ENCODE peak calls at places on chromosome 13, in six cellular contexts. M is lower lobe of right lung; C is naive thymus-derived CD8-positive, alpha-beta T cell; S is CD8-positive, alpha-beta T cell; D is HCT116; N is activated T-helper 17 cell treated with anti-CD3 and anti-CD28 coated beads, Interleukin-2, amount 50 U/mL, for 72 hours. U is an unnamed sample.

GRCh38 chr13:91329736-91330135 is 17.8 kb upstream of the MIR17HG start:
- ATAC-seq in C (no peak), S (no peak), D (no peak), M (no peak), N (no peak), U (no peak)

GRCh38 chr13:51330741-51331140 is 8.8 kb upstream of the SERPINE3 start:
- ATAC-seq in C (no peak), N (peak; percentile 11), D (no peak), M (peak; percentile 67), S (no peak), U (no peak)

GRCh38 chr13:60577761-60578160 is 180.7 kb downstream of the TDRD3 start:
- ATAC-seq in C (no peak), N (no peak), D (no peak), S (no peak), M (no peak), U (no peak)

GRCh38 chr13:34107814-34108213 is 289.9 kb downstream of the RFC3 start:
- ATAC-seq in D (no peak), N (no peak), M (no peak), C (no peak), S (no peak), U (no peak)

GRCh38 chr13:75437582-75438318 is 44.2 kb downstream of the TBC1D4 start:
- ATAC-seq in C (no peak), S (no peak), N (no peak), D (no peak), M (no peak), U (no peak)

GRCh38 chr13:80360298-80360827 is 19.4 kb upstream of the SPRY2 start:
- ATAC-seq in D (no peak), C (no peak), S (no peak), N (no peak), M (no peak), U (no peak)

GRCh38 chr13:77375554-77375953 is 48.7 kb upstream of the MYCBP2 start:
- ATAC-seq in C (no peak), D (no peak), N (peak; percentile 80), S (no peak), M (no peak), U (no peak)

GRCh38 chr13:75901509-75901908 is 265.4 kb downstream of the LMO7 start:
- ATAC-seq in D (no peak), S (no peak), N (no peak), C (no peak), M (no peak), U (no peak)

GRCh38 chr13:44669534-44669933 is 93.4 kb upstream of the TSC22D1 start:
- ATAC-seq in C (no peak), S (no peak), N (no peak), M (no peak), D (no peak), U (no peak)

GRCh38 chr13:73893833-73894232 is 240.4 kb downstream of the KLF12 start:
- ATAC-seq in S (no peak), C (no peak), M (no peak), D (no peak), N (no peak), U (no peak)

GRCh38 chr13:44331912-44332840 is 41.4 kb upstream of the SERP2 start:
- ATAC-seq in D (peak; percentile 58), S (no peak), C (no peak), N (no peak), M (no peak), U (no peak)

GRCh38 chr13:114047358-114047881 is 73.5 kb upstream of the C13orf46 start:
- ATAC-seq in C (no peak), M (no peak), S (no peak), D (no peak), N (no peak), U (peak; percentile 8)